ENCODE peak calls at places on chromosome 10, in eight cellular contexts. One of them, this sample, is unnamed.
A peak's percentile ranks its signal among the peaks of the same experiment; 100 is the strongest.

GRCh38 chr10:24962998-24963397 is 10.6 kb upstream of the PRTFDC1 start:
- DNase-seq in AML-193: no peak
- DNase-seq in HFFc6: peak; percentile 5
- DNase-seq in globus pallidus: no peak
- DNase-seq in kidney tubule cell: peak; percentile 94
- DNase-seq in fibroblast of lung: peak; percentile 82
- DNase-seq in IMR-90: peak; percentile 60
- DNase-seq in heart left ventricle: no peak
- DNase-seq in this sample: peak; percentile 33

GRCh38 chr10:101778781-101779543 is 3.0 kb upstream of the FGF8 start:
- DNase-seq in HFFc6: no peak
- DNase-seq in AML-193: no peak
- DNase-seq in fibroblast of lung: peak; percentile 39
- DNase-seq in kidney tubule cell: no peak
- DNase-seq in heart left ventricle: no peak
- DNase-seq in globus pallidus: no peak
- DNase-seq in IMR-90: no peak
- DNase-seq in this sample: no peak

GRCh38 chr10:35379226-35380137 is 43.2 kb downstream of the CCNY start:
- DNase-seq in HFFc6: no peak
- DNase-seq in AML-193: no peak
- DNase-seq in globus pallidus: peak; percentile 69
- DNase-seq in kidney tubule cell: peak; percentile 20
- DNase-seq in fibroblast of lung: peak; percentile 73
- DNase-seq in IMR-90: peak; percentile 88
- DNase-seq in heart left ventricle: peak; percentile 75
- DNase-seq in this sample: peak; percentile 90

GRCh38 chr10:74822101-74822500 is 4.3 kb upstream of the KAT6B start:
- DNase-seq in HFFc6: no peak
- DNase-seq in IMR-90: peak; percentile 24
- DNase-seq in globus pallidus: no peak
- DNase-seq in AML-193: no peak
- DNase-seq in kidney tubule cell: no peak
- DNase-seq in fibroblast of lung: no peak
- DNase-seq in heart left ventricle: no peak
- DNase-seq in this sample: no peak

GRCh38 chr10:112360308-112361270 is 13.3 kb upstream of the ACSL5 start:
- DNase-seq in heart left ventricle: peak; percentile 73
- DNase-seq in AML-193: no peak
- DNase-seq in globus pallidus: no peak
- DNase-seq in IMR-90: peak; percentile 21
- DNase-seq in fibroblast of lung: peak; percentile 43
- DNase-seq in HFFc6: peak; percentile 38
- DNase-seq in kidney tubule cell: peak; percentile 24
- DNase-seq in this sample: no peak

GRCh38 chr10:69413221-69413865 is 3.4 kb downstream of the TACR2 start:
- DNase-seq in globus pallidus: peak; percentile 33
- DNase-seq in heart left ventricle: peak; percentile 63
- DNase-seq in AML-193: peak; percentile 16
- DNase-seq in IMR-90: peak; percentile 70
- DNase-seq in HFFc6: peak; percentile 55
- DNase-seq in kidney tubule cell: peak; percentile 46
- DNase-seq in fibroblast of lung: peak; percentile 56
- DNase-seq in this sample: peak; percentile 71

GRCh38 chr10:75414527-75414926 is 13.0 kb upstream of the ZNF503 start:
- DNase-seq in heart left ventricle: no peak
- DNase-seq in AML-193: no peak
- DNase-seq in HFFc6: no peak
- DNase-seq in IMR-90: no peak
- DNase-seq in fibroblast of lung: no peak
- DNase-seq in globus pallidus: no peak
- DNase-seq in kidney tubule cell: no peak
- DNase-seq in this sample: no peak

GRCh38 chr10:111944331-111944730 is 239.2 kb downstream of the GPAM start:
- DNase-seq in AML-193: no peak
- DNase-seq in heart left ventricle: no peak
- DNase-seq in HFFc6: no peak
- DNase-seq in fibroblast of lung: no peak
- DNase-seq in kidney tubule cell: no peak
- DNase-seq in IMR-90: no peak
- DNase-seq in globus pallidus: no peak
- DNase-seq in this sample: no peak

GRCh38 chr10:95308389-95309302 is 17.8 kb upstream of the PDLIM1 start:
- DNase-seq in heart left ventricle: peak; percentile 72
- DNase-seq in IMR-90: peak; percentile 98
- DNase-seq in fibroblast of lung: peak; percentile 98
- DNase-seq in HFFc6: peak; percentile 98
- DNase-seq in AML-193: no peak
- DNase-seq in globus pallidus: no peak
- DNase-seq in kidney tubule cell: peak; percentile 98
- DNase-seq in this sample: peak; percentile 98

GRCh38 chr10:71999360-72000072 is 35.3 kb downstream of the CHST3 start:
- DNase-seq in heart left ventricle: peak; percentile 86
- DNase-seq in AML-193: no peak
- DNase-seq in fibroblast of lung: peak; percentile 76
- DNase-seq in HFFc6: peak; percentile 51
- DNase-seq in kidney tubule cell: no peak
- DNase-seq in globus pallidus: peak; percentile 92
- DNase-seq in IMR-90: peak; percentile 73
- DNase-seq in this sample: peak; percentile 65

GRCh38 chr10:132632091-132632561 is 94.5 kb downstream of the INPP5A start:
- DNase-seq in AML-193: no peak
- DNase-seq in HFFc6: no peak
- DNase-seq in heart left ventricle: peak; percentile 77
- DNase-seq in IMR-90: no peak
- DNase-seq in fibroblast of lung: no peak
- DNase-seq in globus pallidus: peak; percentile 65
- DNase-seq in kidney tubule cell: no peak
- DNase-seq in this sample: no peak